ENCODE peak calls at places on chromosomes 5 and 9, in nine cellular contexts. One of them, this sample, is unnamed. For H3K27me3, the result is how much of the 10 kb centered on the place peaks cover.

GRCh38 chr5:124872615-124873014 is 126.2 kb upstream of the ZNF608 start:
- DNase-seq in esophagus squamous epithelium: no peak
- DNase-seq in heart left ventricle: no peak
- DNase-seq in cardiac muscle cell: no peak
- DNase-seq in hepatocyte: no peak
- DNase-seq in HCT116: no peak
- DNase-seq in stomach: no peak
- DNase-seq in tibial artery: no peak
- DNase-seq in heart right ventricle: no peak
- DNase-seq in this sample: no peak

GRCh38 chr9:22773501-22774220 is 327.0 kb downstream of the DMRTA1 start:
- DNase-seq in esophagus squamous epithelium: no peak
- DNase-seq in heart left ventricle: no peak
- DNase-seq in cardiac muscle cell: no peak
- DNase-seq in hepatocyte: no peak
- DNase-seq in HCT116: no peak
- DNase-seq in stomach: no peak
- DNase-seq in tibial artery: no peak
- DNase-seq in heart right ventricle: no peak
- DNase-seq in this sample: no peak

GRCh38 chr5:148933903-148934432 is 107.6 kb downstream of the ADRB2 start:
- DNase-seq in esophagus squamous epithelium: no peak
- DNase-seq in heart left ventricle: no peak
- DNase-seq in cardiac muscle cell: no peak
- DNase-seq in hepatocyte: no peak
- DNase-seq in HCT116: no peak
- DNase-seq in stomach: no peak
- DNase-seq in tibial artery: no peak
- DNase-seq in heart right ventricle: no peak
- DNase-seq in this sample: no peak

GRCh38 chr9:86503281-86503680 is 149.1 kb upstream of the TUT7 start:
- DNase-seq in esophagus squamous epithelium: no peak
- DNase-seq in heart left ventricle: no peak
- DNase-seq in cardiac muscle cell: no peak
- DNase-seq in hepatocyte: no peak
- DNase-seq in HCT116: no peak
- DNase-seq in stomach: no peak
- DNase-seq in tibial artery: no peak
- DNase-seq in heart right ventricle: no peak
- DNase-seq in this sample: no peak

GRCh38 chr5:149128023-149128875 is 13.0 kb upstream of the ABLIM3 start:
- DNase-seq in esophagus squamous epithelium: no peak
- DNase-seq in heart left ventricle: no peak
- DNase-seq in cardiac muscle cell: peak
- DNase-seq in hepatocyte: peak
- DNase-seq in HCT116: no peak
- DNase-seq in stomach: no peak
- DNase-seq in tibial artery: no peak
- DNase-seq in heart right ventricle: peak
- DNase-seq in this sample: no peak

GRCh38 chr9:82234160-82234943 is 245.8 kb downstream of the SPATA31D1 start:
- DNase-seq in esophagus squamous epithelium: no peak
- DNase-seq in heart left ventricle: no peak
- DNase-seq in cardiac muscle cell: no peak
- DNase-seq in hepatocyte: no peak
- DNase-seq in HCT116: no peak
- DNase-seq in stomach: no peak
- DNase-seq in tibial artery: no peak
- DNase-seq in heart right ventricle: no peak
- DNase-seq in this sample: no peak

GRCh38 chr9:96566401-96567202 is 53.0 kb downstream of the CDC14B start:
- DNase-seq in esophagus squamous epithelium: peak
- DNase-seq in heart left ventricle: peak
- DNase-seq in cardiac muscle cell: peak
- DNase-seq in hepatocyte: peak
- DNase-seq in HCT116: peak
- DNase-seq in stomach: peak
- DNase-seq in tibial artery: peak
- DNase-seq in heart right ventricle: peak
- DNase-seq in this sample: peak

GRCh38 chr5:135392256-135392655 is 6.8 kb downstream of the MACROH2A1 start:
- DNase-seq in esophagus squamous epithelium: no peak
- DNase-seq in heart left ventricle: no peak
- DNase-seq in cardiac muscle cell: peak
- DNase-seq in hepatocyte: no peak
- DNase-seq in HCT116: no peak
- DNase-seq in stomach: no peak
- DNase-seq in tibial artery: no peak
- DNase-seq in heart right ventricle: no peak
- DNase-seq in this sample: no peak

GRCh38 chr5:123157797-123158528 is 68.9 kb downstream of the PRDM6 start:
- DNase-seq in esophagus squamous epithelium: no peak
- DNase-seq in heart left ventricle: no peak
- DNase-seq in cardiac muscle cell: peak
- DNase-seq in hepatocyte: peak
- DNase-seq in HCT116: peak
- DNase-seq in stomach: no peak
- DNase-seq in tibial artery: no peak
- DNase-seq in heart right ventricle: no peak
- DNase-seq in this sample: no peak

GRCh38 chr5:167731951-167732350 is 559.5 kb upstream of the WWC1 start:
- DNase-seq in esophagus squamous epithelium: no peak
- DNase-seq in heart left ventricle: no peak
- DNase-seq in cardiac muscle cell: no peak
- DNase-seq in hepatocyte: no peak
- DNase-seq in HCT116: no peak
- DNase-seq in stomach: no peak
- DNase-seq in tibial artery: no peak
- DNase-seq in heart right ventricle: no peak
- DNase-seq in this sample: no peak

GRCh38 chr9:21504113-21504512 is 22.0 kb upstream of the IFNE start:
- DNase-seq in esophagus squamous epithelium: no peak
- DNase-seq in heart left ventricle: no peak
- DNase-seq in cardiac muscle cell: no peak
- DNase-seq in hepatocyte: no peak
- DNase-seq in HCT116: no peak
- DNase-seq in stomach: no peak
- DNase-seq in tibial artery: no peak
- DNase-seq in heart right ventricle: no peak
- DNase-seq in this sample: no peak

GRCh38 chr9:21505425-21506179 is 23.5 kb upstream of the IFNE start:
- DNase-seq in esophagus squamous epithelium: no peak
- DNase-seq in heart left ventricle: no peak
- DNase-seq in cardiac muscle cell: peak
- DNase-seq in hepatocyte: no peak
- DNase-seq in HCT116: no peak
- DNase-seq in stomach: no peak
- DNase-seq in tibial artery: no peak
- DNase-seq in heart right ventricle: no peak
- DNase-seq in this sample: no peak

GRCh38 chr9:21502586-21502985 is 20.5 kb upstream of the IFNE start:
- DNase-seq in esophagus squamous epithelium: no peak
- DNase-seq in heart left ventricle: no peak
- DNase-seq in cardiac muscle cell: no peak
- DNase-seq in hepatocyte: no peak
- DNase-seq in HCT116: no peak
- DNase-seq in stomach: no peak
- DNase-seq in tibial artery: no peak
- DNase-seq in heart right ventricle: no peak
- DNase-seq in this sample: no peak

GRCh38 chr9:21506910-21507795 is 25.0 kb upstream of the IFNE start:
- DNase-seq in esophagus squamous epithelium: no peak
- DNase-seq in heart left ventricle: no peak
- DNase-seq in cardiac muscle cell: peak
- DNase-seq in hepatocyte: peak
- DNase-seq in HCT116: no peak
- DNase-seq in stomach: no peak
- DNase-seq in tibial artery: no peak
- DNase-seq in heart right ventricle: no peak
- DNase-seq in this sample: no peak

DNA sequence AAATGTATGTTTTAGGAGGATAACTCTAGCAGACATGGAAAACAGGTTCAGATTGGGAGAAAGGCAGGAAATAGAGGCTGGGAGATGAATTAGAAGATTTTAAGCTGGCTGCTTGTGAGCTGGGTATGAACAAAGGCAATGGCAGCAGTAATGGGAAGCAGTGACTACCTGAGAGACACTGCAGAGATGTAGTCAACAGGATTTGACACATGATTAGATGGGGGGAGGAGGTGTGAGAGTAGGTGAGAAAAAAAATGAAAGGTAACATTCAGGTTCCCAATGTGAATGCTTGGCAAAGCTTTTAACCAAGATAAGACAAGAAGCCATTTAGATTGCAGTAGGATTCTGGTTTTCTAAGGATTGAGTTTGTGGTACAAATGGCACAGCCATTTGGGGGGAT is 22.8 kb upstream of the IFNE start:
- DNase-seq in esophagus squamous epithelium: no peak
- DNase-seq in heart left ventricle: no peak
- DNase-seq in cardiac muscle cell: no peak
- DNase-seq in hepatocyte: no peak
- DNase-seq in HCT116: no peak
- DNase-seq in stomach: no peak
- DNase-seq in tibial artery: no peak
- DNase-seq in heart right ventricle: no peak
- DNase-seq in this sample: no peak
- H3K4me3 ChIP-seq in esophagus squamous epithelium: no peak
- H3K4me3 ChIP-seq in heart left ventricle: no peak
- H3K4me3 ChIP-seq in cardiac muscle cell: no peak
- H3K4me3 ChIP-seq in hepatocyte: no peak
- H3K4me3 ChIP-seq in HCT116: no peak
- H3K4me3 ChIP-seq in stomach: no peak
- H3K4me3 ChIP-seq in tibial artery: no peak
- H3K4me3 ChIP-seq in heart right ventricle: no peak
- H3K4me3 ChIP-seq in this sample: no peak

GRCh38 chr5:176188506-176189193 is 49.6 kb upstream of the SIMC1 start:
- DNase-seq in esophagus squamous epithelium: no peak
- DNase-seq in heart left ventricle: no peak
- DNase-seq in cardiac muscle cell: no peak
- DNase-seq in hepatocyte: no peak
- DNase-seq in HCT116: no peak
- DNase-seq in stomach: no peak
- DNase-seq in tibial artery: no peak
- DNase-seq in heart right ventricle: no peak
- DNase-seq in this sample: no peak

GRCh38 chr5:176188085-176188484 is 50.1 kb upstream of the SIMC1 start:
- DNase-seq in esophagus squamous epithelium: no peak
- DNase-seq in heart left ventricle: no peak
- DNase-seq in cardiac muscle cell: no peak
- DNase-seq in hepatocyte: no peak
- DNase-seq in HCT116: no peak
- DNase-seq in stomach: no peak
- DNase-seq in tibial artery: no peak
- DNase-seq in heart right ventricle: no peak
- DNase-seq in this sample: no peak

GRCh38 chr5:176185133-176185733 is 53.0 kb upstream of the SIMC1 start:
- DNase-seq in esophagus squamous epithelium: no peak
- DNase-seq in heart left ventricle: no peak
- DNase-seq in cardiac muscle cell: no peak
- DNase-seq in hepatocyte: no peak
- DNase-seq in HCT116: no peak
- DNase-seq in stomach: no peak
- DNase-seq in tibial artery: no peak
- DNase-seq in heart right ventricle: no peak
- DNase-seq in this sample: no peak

GRCh38 chr5:176186107-176186506 is 52.1 kb upstream of the SIMC1 start:
- DNase-seq in esophagus squamous epithelium: no peak
- DNase-seq in heart left ventricle: no peak
- DNase-seq in cardiac muscle cell: no peak
- DNase-seq in hepatocyte: no peak
- DNase-seq in HCT116: no peak
- DNase-seq in stomach: no peak
- DNase-seq in tibial artery: no peak
- DNase-seq in heart right ventricle: no peak
- DNase-seq in this sample: no peak

GRCh38 chr5:176187276-176188062 is 50.8 kb upstream of the SIMC1 start:
- DNase-seq in esophagus squamous epithelium: no peak
- DNase-seq in heart left ventricle: no peak
- DNase-seq in cardiac muscle cell: no peak
- DNase-seq in hepatocyte: no peak
- DNase-seq in HCT116: no peak
- DNase-seq in stomach: no peak
- DNase-seq in tibial artery: no peak
- DNase-seq in heart right ventricle: no peak
- DNase-seq in this sample: no peak
- H3K27me3 ChIP-seq in esophagus squamous epithelium: under half
- H3K27me3 ChIP-seq in heart left ventricle: under half
- H3K27me3 ChIP-seq in cardiac muscle cell: under half
- H3K27me3 ChIP-seq in hepatocyte: under half
- H3K27me3 ChIP-seq in HCT116: under half
- H3K27me3 ChIP-seq in stomach: under half
- H3K27me3 ChIP-seq in tibial artery: under half
- H3K27me3 ChIP-seq in heart right ventricle: under half
- H3K27me3 ChIP-seq in this sample: under half

GRCh38 chr5:153903321-153903720 is 135.4 kb downstream of the FAM114A2 start:
- DNase-seq in esophagus squamous epithelium: no peak
- DNase-seq in heart left ventricle: no peak
- DNase-seq in cardiac muscle cell: no peak
- DNase-seq in hepatocyte: no peak
- DNase-seq in HCT116: no peak
- DNase-seq in stomach: no peak
- DNase-seq in tibial artery: no peak
- DNase-seq in heart right ventricle: no peak
- DNase-seq in this sample: no peak

GRCh38 chr5:153902026-153902425 is 136.7 kb downstream of the FAM114A2 start:
- DNase-seq in esophagus squamous epithelium: no peak
- DNase-seq in heart left ventricle: no peak
- DNase-seq in cardiac muscle cell: no peak
- DNase-seq in hepatocyte: no peak
- DNase-seq in HCT116: no peak
- DNase-seq in stomach: no peak
- DNase-seq in tibial artery: no peak
- DNase-seq in heart right ventricle: no peak
- DNase-seq in this sample: no peak

GRCh38 chr5:153901449-153901848 is 137.3 kb downstream of the FAM114A2 start:
- DNase-seq in esophagus squamous epithelium: no peak
- DNase-seq in heart left ventricle: no peak
- DNase-seq in cardiac muscle cell: no peak
- DNase-seq in hepatocyte: no peak
- DNase-seq in HCT116: no peak
- DNase-seq in stomach: no peak
- DNase-seq in tibial artery: no peak
- DNase-seq in heart right ventricle: no peak
- DNase-seq in this sample: no peak

GRCh38 chr5:153907170-153907775 is 131.4 kb downstream of the FAM114A2 start:
- DNase-seq in esophagus squamous epithelium: no peak
- DNase-seq in heart left ventricle: no peak
- DNase-seq in cardiac muscle cell: no peak
- DNase-seq in hepatocyte: no peak
- DNase-seq in HCT116: no peak
- DNase-seq in stomach: no peak
- DNase-seq in tibial artery: no peak
- DNase-seq in heart right ventricle: no peak
- DNase-seq in this sample: no peak

GRCh38 chr5:153905214-153905613 is 133.5 kb downstream of the FAM114A2 start:
- DNase-seq in esophagus squamous epithelium: no peak
- DNase-seq in heart left ventricle: no peak
- DNase-seq in cardiac muscle cell: no peak
- DNase-seq in hepatocyte: no peak
- DNase-seq in HCT116: no peak
- DNase-seq in stomach: no peak
- DNase-seq in tibial artery: no peak
- DNase-seq in heart right ventricle: no peak
- DNase-seq in this sample: no peak
- TF ChIP-seq CTCF in esophagus squamous epithelium: no peak
- TF ChIP-seq CTCF in heart left ventricle: no peak
- TF ChIP-seq CTCF in cardiac muscle cell: no peak
- TF ChIP-seq CTCF in hepatocyte: peak
- TF ChIP-seq CTCF in HCT116: no peak
- TF ChIP-seq CTCF in stomach: no peak
- TF ChIP-seq CTCF in tibial artery: no peak
- TF ChIP-seq CTCF in heart right ventricle: no peak
- TF ChIP-seq CTCF in this sample: no peak

GRCh38 chr9:137325791-137326190 is 23.7 kb upstream of the NRARP start:
- DNase-seq in esophagus squamous epithelium: no peak
- DNase-seq in heart left ventricle: no peak
- DNase-seq in cardiac muscle cell: no peak
- DNase-seq in hepatocyte: no peak
- DNase-seq in HCT116: no peak
- DNase-seq in stomach: no peak
- DNase-seq in tibial artery: no peak
- DNase-seq in heart right ventricle: no peak
- DNase-seq in this sample: no peak
- H3K4me3 ChIP-seq in esophagus squamous epithelium: no peak
- H3K4me3 ChIP-seq in heart left ventricle: no peak
- H3K4me3 ChIP-seq in cardiac muscle cell: no peak
- H3K4me3 ChIP-seq in hepatocyte: no peak
- H3K4me3 ChIP-seq in HCT116: no peak
- H3K4me3 ChIP-seq in stomach: no peak
- H3K4me3 ChIP-seq in tibial artery: no peak
- H3K4me3 ChIP-seq in heart right ventricle: no peak
- H3K4me3 ChIP-seq in this sample: no peak

This sample was measured in thoracic aorta.